ENCODE peak calls at places on chromosomes 2 and 18, in five cellular contexts. S is adrenal gland; B is neuronal stem cell; U is sigmoid colon; H is effector memory CD4-positive, alpha-beta T cell. X is an unnamed sample.

GRCh38 chr2:226578373-226578772 is 221.2 kb downstream of the IRS1 start:
- DNase-seq in H (no peak), B (no peak), S (no peak), U (no peak), X (no peak)

GRCh38 chr2:105802587-105802986 is 57.9 kb downstream of the NCK2 start:
- DNase-seq in H (peak; percentile 75), B (no peak), U (no peak), S (no peak), X (no peak)

GRCh38 chr2:64989982-64990614 is 899 bp downstream of the SLC1A4 start:
- DNase-seq in S (no peak), H (no peak), U (no peak), B (no peak), X (peak; percentile 60)

GRCh38 chr2:83386559-83386958 is 1072.5 kb downstream of the SUCLG1 start:
- DNase-seq in S (no peak), H (no peak), B (no peak), U (no peak), X (no peak)

GRCh38 chr2:40554665-40555294 is 102.9 kb upstream of the SLC8A1 start:
- DNase-seq in S (peak; percentile 76), H (no peak), B (peak; percentile 54), U (peak; percentile 70), X (peak; percentile 63)

GRCh38 chr2:191115391-191115790 is 35.4 kb downstream of the STAT4 start:
- DNase-seq in H (peak; percentile 53), S (no peak), U (no peak), B (no peak), X (no peak)

GRCh38 chr18:9066817-9067306 is 35.6 kb upstream of the NDUFV2 start:
- DNase-seq in U (no peak), S (no peak), B (no peak), H (no peak), X (no peak)

GRCh38 chr2:137467246-137467862 is 496.9 kb upstream of the HNMT start:
- DNase-seq in S (peak; percentile 28), U (no peak), B (peak; percentile 41), H (no peak), X (peak; percentile 28)

GRCh38 chr2:181393472-181393871 is 63.7 kb upstream of the ITGA4 start:
- DNase-seq in U (no peak), H (no peak), S (no peak), B (no peak), X (peak; percentile 33)

GRCh38 chr2:50770299-50770698 is 261.6 kb downstream of the NRXN1 start:
- DNase-seq in S (no peak), B (no peak), H (no peak), U (no peak), X (no peak)

GRCh38 chr2:224359569-224359968 is 42.3 kb downstream of the FAM124B start:
- DNase-seq in U (no peak), S (no peak), B (no peak), H (no peak), X (peak; percentile 65)

GRCh38 chr18:2402084-2402483 is 169.2 kb downstream of the METTL4 start:
- DNase-seq in U (no peak), H (no peak), B (no peak), S (no peak), X (no peak)

GRCh38 chr2:231482806-231483391 is 18.6 kb upstream of the NCL start:
- DNase-seq in B (peak; percentile 47), S (peak; percentile 76), H (peak; percentile 43), U (peak; percentile 85), X (peak; percentile 71)

GRCh38 chr2:66477125-66477842 is 42.4 kb downstream of the MEIS1 start:
- DNase-seq in B (no peak), U (no peak), H (no peak), S (no peak), X (peak; percentile 82)

GRCh38 chr2:74464406-74464805 is 776 bp downstream of the MOGS start:
- DNase-seq in S (no peak), B (no peak), H (no peak), U (no peak), X (no peak)

GRCh38 chr2:145257931-145258330 is 738.0 kb upstream of the ZEB2 start:
- DNase-seq in H (no peak), U (no peak), B (no peak), S (no peak), X (no peak)

GRCh38 chr2:215397632-215398341 is 38.1 kb downstream of the FN1 start:
- DNase-seq in S (no peak), B (no peak), U (no peak), H (no peak), X (no peak)

GRCh38 chr2:35356332-35356731 is 999.2 kb upstream of the CRIM1 start:
- DNase-seq in H (no peak), U (no peak), S (no peak), B (no peak), X (no peak)

GRCh38 chr2:9057939-9058761 is 54.7 kb upstream of the MBOAT2 start:
- DNase-seq in B (no peak), U (no peak), H (no peak), S (no peak), X (no peak)

GRCh38 chr2:178075006-178075326 is 2.4 kb upstream of the PDE11A start:
- DNase-seq in U (no peak), B (no peak), H (no peak), S (no peak), X (no peak)

GRCh38 chr18:36419188-36419912 is 121.8 kb downstream of the FHOD3 start:
- DNase-seq in H (no peak), U (no peak), S (no peak), B (no peak), X (no peak)

GRCh38 chr2:217206326-217206725 is 346.5 kb upstream of the TNP1 start:
- DNase-seq in B (no peak), H (no peak), S (no peak), U (no peak), X (no peak)

GRCh38 chr2:74648009-74648443 is at the start of gene M1AP:
- DNase-seq in B (no peak), U (no peak), H (no peak), S (no peak), X (no peak)

GRCh38 chr2:38274286-38275276 is 102.5 kb downstream of the ATL2 start:
- DNase-seq in H (no peak), B (peak; percentile 57), S (peak; percentile 43), U (no peak), X (peak; percentile 78)

GRCh38 chr2:41400057-41400665 is 647.7 kb upstream of the PKDCC start:
- DNase-seq in S (no peak), H (no peak), B (peak; percentile 20), U (no peak), X (peak; percentile 62)

GRCh38 chr2:36967236-36967876 is 1.0 kb upstream of the STRN start:
- DNase-seq in S (no peak), U (no peak), H (no peak), B (no peak), X (peak; percentile 13)

GRCh38 chr18:54852780-54853675 is 24.8 kb downstream of the RAB27B start:
- DNase-seq in B (no peak), H (no peak), U (no peak), S (no peak), X (peak; percentile 5)

GRCh38 chr2:127640082-127641072 is 5.6 kb upstream of the GPR17 start:
- DNase-seq in H (no peak), B (no peak), U (no peak), S (no peak), X (no peak)

DNA sequence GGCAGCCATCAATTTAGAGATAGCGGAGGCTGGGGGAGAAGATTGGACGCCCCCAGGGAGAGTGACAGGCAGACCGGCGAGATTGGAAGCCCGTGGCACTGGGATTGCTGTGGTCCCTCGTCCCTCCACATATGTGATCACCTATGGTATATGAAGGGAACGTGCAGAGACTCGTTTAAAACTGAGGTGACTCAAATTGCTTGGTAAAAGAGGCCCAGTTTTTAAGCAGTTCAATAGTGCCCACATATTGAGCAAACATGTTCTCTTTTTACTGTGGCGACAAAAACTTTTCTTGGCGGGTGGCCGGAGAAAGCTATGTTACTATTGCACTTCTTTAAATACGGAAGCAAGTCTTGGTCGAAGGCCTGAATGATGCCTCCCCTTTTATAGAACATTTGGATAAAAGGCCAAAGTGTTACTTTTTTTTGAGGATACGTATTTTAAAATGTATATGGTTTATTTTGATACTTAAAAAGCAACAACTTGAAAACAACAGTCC is 9.1 kb downstream of the B3GNT2 start:
- DNase-seq in B (no peak), S (no peak), U (no peak), H (no peak), X (no peak)
- H3K4me1 ChIP-seq in B (no peaks in the 10 kb centered on the region), S (peaks cover 17% of the 10 kb centered on the region), U (peaks cover 75% of the 10 kb centered on the region), H (peaks cover 34% of the 10 kb centered on the region), X (no peaks in the 10 kb centered on the region)

GRCh38 chr2:240512666-240513535 is 44.9 kb downstream of the ANKMY1 start:
- DNase-seq in B (no peak), U (peak; percentile 60), S (no peak), H (no peak), X (no peak)

GRCh38 chr2:240512109-240512485 is 45.7 kb downstream of the ANKMY1 start:
- DNase-seq in B (no peak), S (no peak), U (no peak), H (no peak), X (no peak)

GRCh38 chr2:240510513-240511210 is 47.1 kb downstream of the ANKMY1 start:
- DNase-seq in S (no peak), H (no peak), B (no peak), U (no peak), X (no peak)

GRCh38 chr2:240509667-240510512 is 47.9 kb downstream of the ANKMY1 start:
- DNase-seq in B (no peak), U (no peak), H (no peak), S (no peak), X (no peak)

GRCh38 chr2:240511351-240512108 is 46.3 kb downstream of the ANKMY1 start:
- DNase-seq in B (no peak), S (no peak), H (no peak), U (no peak), X (no peak)
- H3K4me1 ChIP-seq in B (no peaks in the 10 kb centered on the region), S (no peaks in the 10 kb centered on the region), H (peaks cover 8% of the 10 kb centered on the region), U (peaks cover 4% of the 10 kb centered on the region), X (no peaks in the 10 kb centered on the region)

GRCh38 chr2:197240713-197241050 is 69.9 kb downstream of the ANKRD44 start:
- DNase-seq in H (no peak), S (no peak), U (no peak), B (no peak), X (no peak)
- H3K4me1 ChIP-seq in H (peaks cover 53% of the 10 kb centered on the region), S (peaks cover 17% of the 10 kb centered on the region), U (peaks cover 50% of the 10 kb centered on the region), B (no peaks in the 10 kb centered on the region), X (peaks cover 11% of the 10 kb centered on the region)

DNA sequence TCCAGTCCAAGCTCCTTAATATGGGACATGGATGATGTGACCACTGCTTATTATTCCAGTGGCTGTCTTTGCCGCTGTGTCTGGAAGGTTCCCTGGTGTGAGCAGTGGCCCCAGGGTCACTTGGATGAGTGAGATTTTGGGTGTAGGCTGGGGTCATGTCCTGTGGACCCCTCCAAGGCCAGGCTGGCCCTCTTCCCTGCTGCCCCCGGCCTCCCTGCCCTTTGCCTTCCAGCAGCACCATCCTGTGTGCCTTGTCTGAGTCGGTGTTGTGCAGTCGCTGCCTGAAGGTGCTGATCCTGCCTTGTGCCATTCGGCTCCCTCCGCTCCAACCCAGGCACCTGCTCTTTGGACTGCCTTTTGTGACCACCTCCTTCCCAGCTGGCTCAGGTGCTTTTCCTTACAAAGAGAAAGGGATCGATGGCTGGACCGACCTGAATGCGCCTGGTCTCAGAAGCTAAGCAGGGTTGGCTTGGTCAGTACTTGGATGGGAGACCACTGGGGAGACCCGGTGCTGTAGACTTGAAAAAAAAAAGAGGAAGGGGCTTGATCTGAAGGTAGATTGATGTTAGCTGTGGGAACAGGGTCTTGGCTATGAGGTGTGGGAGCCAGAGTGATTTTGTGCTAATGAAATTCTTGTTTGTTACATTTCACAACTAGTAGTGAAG is 16.7 kb upstream of the GREB1 start:
- DNase-seq in U (no peak), H (no peak), S (no peak), B (no peak), X (no peak)
- H3K4me1 ChIP-seq in U (no peaks in the 10 kb centered on the region), H (no peaks in the 10 kb centered on the region), S (no peaks in the 10 kb centered on the region), B (peaks cover 32% of the 10 kb centered on the region), X (no peaks in the 10 kb centered on the region)